ENCODE peak calls at places on chromosomes 2 and 18, in four cellular contexts. E is CD4-positive, CD25-positive, alpha-beta regulatory T cell; I is sigmoid colon; T is stomach. D is an unnamed sample. For H3K4me1, the result is how much of the 10 kb centered on the place peaks cover.

GRCh38 chr2:65128297-65129190 is 1.4 kb downstream of the RAB1A start:
- DNase-seq in E (no peak), I (no peak), T (peak), D (no peak)

GRCh38 chr18:58541137-58541788 is 87.6 kb downstream of the ALPK2 start:
- DNase-seq in E (no peak), I (no peak), T (no peak), D (peak)

GRCh38 chr2:37466533-37467230 is 122.3 kb downstream of the QPCT start:
- DNase-seq in E (no peak), I (no peak), T (no peak), D (no peak)

GRCh38 chr18:24930974-24931373 is 421.0 kb downstream of the ZNF521 start:
- DNase-seq in E (no peak), I (no peak), T (peak), D (no peak)

GRCh38 chr2:65064728-65065552 is 8.7 kb downstream of the CEP68 start:
- DNase-seq in E (peak), I (peak), T (peak), D (peak)

GRCh38 chr18:478679-479078 is 21.8 kb downstream of the COLEC12 start:
- DNase-seq in E (no peak), I (no peak), T (no peak), D (no peak)

GRCh38 chr2:95734976-95735890 is 143.4 kb downstream of the TRIM43 start:
- DNase-seq in E (no peak), I (no peak), T (no peak), D (no peak)

GRCh38 chr2:32632089-32632488 is 4.2 kb downstream of the TTC27 start:
- DNase-seq in E (no peak), I (no peak), T (no peak), D (no peak)

GRCh38 chr2:20624156-20624883 is 26.6 kb downstream of the HS1BP3 start:
- DNase-seq in E (no peak), I (peak), T (no peak), D (no peak)

GRCh38 chr2:178946494-178946893 is 103.4 kb downstream of the CCDC141 start:
- DNase-seq in E (no peak), I (no peak), T (no peak), D (no peak)

GRCh38 chr18:30970201-30970816 is 72.2 kb downstream of the DSC3 start:
- DNase-seq in E (no peak), I (no peak), T (no peak), D (no peak)

GRCh38 chr2:98637401-98638144 is 29.2 kb downstream of the UNC50 start:
- DNase-seq in E (peak), I (no peak), T (no peak), D (peak)

GRCh38 chr2:72770879-72771461 is 54.9 kb downstream of the EXOC6B start:
- DNase-seq in E (peak), I (peak), T (peak), D (peak)

GRCh38 chr2:10591207-10591606 is 98.6 kb downstream of the NOL10 start:
- DNase-seq in E (no peak), I (no peak), T (no peak), D (no peak)
- H3K4me1 ChIP-seq in E (under half), I (under half), T (under half), D (under half)

DNA sequence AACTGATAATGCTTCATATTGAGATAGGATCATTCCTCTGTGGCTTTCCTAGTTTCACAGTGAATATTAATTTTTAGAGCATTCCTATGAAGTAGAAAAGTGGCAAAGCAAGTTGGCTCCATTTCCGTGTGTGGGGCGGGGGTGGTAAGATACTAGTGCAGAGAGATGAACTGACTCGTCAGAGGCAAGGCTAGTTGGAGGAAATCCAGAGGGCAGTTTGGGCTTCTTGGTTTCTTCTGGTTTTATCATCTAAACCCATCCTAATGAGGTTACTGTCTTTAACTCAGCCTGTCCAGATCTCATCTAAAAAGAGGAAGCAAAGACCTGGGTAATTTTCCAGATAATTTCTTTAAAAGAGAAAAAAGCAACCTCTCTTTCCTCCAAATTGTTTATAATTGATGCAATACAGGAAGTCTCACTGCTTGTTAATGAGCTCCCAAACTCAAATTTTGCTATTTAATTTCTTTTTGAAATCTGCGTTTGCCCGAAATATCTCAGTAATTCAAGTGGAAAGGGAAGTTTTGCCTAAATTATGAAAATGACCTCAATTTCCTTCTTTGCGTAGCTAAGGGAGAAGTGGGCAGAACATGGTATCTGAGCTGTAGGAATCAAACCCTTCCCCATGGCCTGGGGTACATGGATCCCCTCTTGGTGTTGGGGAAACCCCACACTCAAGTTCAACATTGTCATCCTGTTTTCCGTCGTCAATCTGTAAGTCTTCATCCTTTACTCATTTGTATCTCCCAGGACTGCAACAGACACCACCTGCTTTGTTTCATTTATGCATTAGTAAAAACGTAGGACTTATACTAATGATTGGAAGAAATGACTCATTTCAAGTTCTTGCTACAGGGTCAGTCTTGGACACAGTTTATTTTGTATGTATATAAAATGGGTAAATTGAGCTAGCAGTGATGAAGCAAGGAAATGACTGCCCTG is 89.0 kb upstream of the KLF7 start:
- DNase-seq in E (no peak), I (no peak), T (no peak), D (no peak)
- H3K4me1 ChIP-seq in E (under half), I (half or more), T (half or more), D (under half)

DNA sequence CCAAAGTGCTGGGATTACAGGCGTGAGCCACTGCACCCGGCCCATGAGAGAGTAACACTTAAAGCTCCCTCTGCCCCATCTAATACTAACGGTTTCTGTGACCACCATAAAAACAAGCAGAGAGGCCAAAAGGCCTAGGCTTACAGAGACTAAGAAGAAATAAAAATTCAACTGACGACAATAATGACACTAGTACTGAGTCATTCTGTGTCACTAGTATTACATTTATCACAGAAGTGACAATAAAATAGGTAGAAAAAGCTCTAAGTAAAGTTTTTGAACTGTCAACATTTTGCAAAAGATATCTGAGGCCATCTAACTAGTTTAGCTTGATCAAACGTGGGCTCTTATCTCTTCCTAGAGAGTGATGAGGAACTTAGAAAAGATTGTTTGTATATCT is 35.7 kb downstream of the AP1S3 start:
- DNase-seq in E (no peak), I (no peak), T (no peak), D (no peak)
- H3K4me1 ChIP-seq in E (under half), I (under half), T (under half), D (under half)

GRCh38 chr2:43465234-43465633 is 130.6 kb downstream of the THADA start:
- DNase-seq in E (no peak), I (no peak), T (no peak), D (no peak)
- H3K4me1 ChIP-seq in E (under half), I (half or more), T (half or more), D (under half)

GRCh38 chr2:234981197-234982095 is 29.6 kb downstream of the SH3BP4 start:
- DNase-seq in E (no peak), I (peak), T (peak), D (no peak)

GRCh38 chr2:234983011-234983726 is 31.4 kb downstream of the SH3BP4 start:
- DNase-seq in E (no peak), I (no peak), T (no peak), D (no peak)

GRCh38 chr2:234979204-234980167 is 27.7 kb downstream of the SH3BP4 start:
- DNase-seq in E (no peak), I (no peak), T (no peak), D (no peak)

GRCh38 chr2:234980476-234981187 is 28.8 kb downstream of the SH3BP4 start:
- DNase-seq in E (no peak), I (no peak), T (peak), D (no peak)

DNA sequence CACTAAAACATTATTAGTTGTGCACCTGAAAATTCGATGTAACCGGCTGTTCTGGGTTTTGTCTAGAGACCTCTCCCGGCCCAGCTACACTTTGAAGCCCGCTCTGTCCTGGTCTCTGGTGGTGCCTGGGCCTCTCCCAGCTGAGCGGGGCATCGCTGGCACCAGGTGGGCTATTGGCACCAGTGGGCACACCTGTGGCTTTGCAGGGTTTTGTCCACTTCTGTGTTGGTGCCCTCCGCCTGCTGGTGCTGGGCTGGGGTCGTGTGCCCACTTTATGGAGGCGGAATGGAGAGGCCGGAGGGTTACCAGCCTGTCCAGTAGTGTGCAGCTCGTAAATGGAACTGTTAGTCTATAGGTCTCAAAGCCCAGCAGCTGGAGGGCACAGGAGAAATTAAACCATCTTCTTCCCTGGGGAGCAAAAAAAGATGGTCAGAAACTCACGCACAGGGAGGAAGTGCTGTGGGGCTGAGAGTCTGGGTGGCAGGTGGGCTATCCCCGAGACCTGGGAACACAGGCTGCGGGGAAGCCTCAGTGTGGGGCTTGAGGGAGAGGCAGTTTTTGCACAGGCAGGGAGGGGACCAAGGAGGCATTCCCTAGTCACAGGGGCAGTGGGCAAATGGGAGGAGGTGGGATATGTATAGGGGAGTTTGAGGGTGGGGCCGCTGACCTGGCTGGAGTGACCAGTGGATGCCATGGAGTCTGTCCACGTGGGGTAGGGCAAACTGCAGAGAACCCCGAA is 30.4 kb downstream of the SH3BP4 start:
- DNase-seq in E (no peak), I (no peak), T (no peak), D (no peak)
- H3K4me1 ChIP-seq in E (under half), I (half or more), T (half or more), D (under half)

GRCh38 chr2:217848351-217848957 is 154.3 kb downstream of the TNS1 start:
- DNase-seq in E (no peak), I (no peak), T (no peak), D (no peak)
- H3K4me1 ChIP-seq in E (under half), I (half or more), T (half or more), D (under half)

D was measured in DND-41.